ENCODE peak calls at places on chromosomes 12 and 14, in four cellular contexts. One of them, this sample, is unnamed.

GRCh38 chr12:12800406-12801180 is 12.6 kb upstream of the DDX47 start:
- DNase-seq in DMS 273 treated with DMSO at 0.1 percent for 48 hours: no peak
- DNase-seq in tibial artery: no peak
- DNase-seq in GM19239: no peak
- DNase-seq in this sample: no peak

GRCh38 chr12:39587247-39587646 is 32.4 kb downstream of the ABCD2 start:
- DNase-seq in tibial artery: no peak
- DNase-seq in DMS 273 treated with DMSO at 0.1 percent for 48 hours: no peak
- DNase-seq in GM19239: no peak
- DNase-seq in this sample: no peak

GRCh38 chr12:16520328-16520727 is 85.6 kb downstream of the LMO3 start:
- DNase-seq in GM19239: no peak
- DNase-seq in tibial artery: no peak
- DNase-seq in DMS 273 treated with DMSO at 0.1 percent for 48 hours: no peak
- DNase-seq in this sample: no peak

GRCh38 chr14:76953196-76953945 is 75.1 kb downstream of the IRF2BPL start:
- DNase-seq in GM19239: peak; percentile 43
- DNase-seq in DMS 273 treated with DMSO at 0.1 percent for 48 hours: no peak
- DNase-seq in tibial artery: peak; percentile 89
- DNase-seq in this sample: peak; percentile 74

GRCh38 chr14:53278602-53279506 is 125.7 kb upstream of the DDHD1 start:
- DNase-seq in DMS 273 treated with DMSO at 0.1 percent for 48 hours: no peak
- DNase-seq in GM19239: no peak
- DNase-seq in tibial artery: no peak
- DNase-seq in this sample: no peak

GRCh38 chr14:61839452-61839851 is 77.2 kb downstream of the SNAPC1 start:
- DNase-seq in tibial artery: no peak
- DNase-seq in GM19239: no peak
- DNase-seq in DMS 273 treated with DMSO at 0.1 percent for 48 hours: no peak
- DNase-seq in this sample: no peak

GRCh38 chr12:102462803-102463499 is 17.4 kb downstream of the IGF1 start:
- DNase-seq in GM19239: no peak
- DNase-seq in DMS 273 treated with DMSO at 0.1 percent for 48 hours: no peak
- DNase-seq in tibial artery: no peak
- DNase-seq in this sample: no peak

GRCh38 chr14:88063807-88064206 is 58.9 kb downstream of the GPR65 start:
- DNase-seq in GM19239: no peak
- DNase-seq in DMS 273 treated with DMSO at 0.1 percent for 48 hours: no peak
- DNase-seq in tibial artery: no peak
- DNase-seq in this sample: no peak

GRCh38 chr12:6069452-6070093 is 54.9 kb downstream of the VWF start:
- DNase-seq in DMS 273 treated with DMSO at 0.1 percent for 48 hours: no peak
- DNase-seq in tibial artery: no peak
- DNase-seq in GM19239: no peak
- DNase-seq in this sample: no peak

GRCh38 chr12:12924169-12924568 is 27.8 kb downstream of the GPRC5D start:
- DNase-seq in GM19239: no peak
- DNase-seq in DMS 273 treated with DMSO at 0.1 percent for 48 hours: no peak
- DNase-seq in tibial artery: no peak
- DNase-seq in this sample: no peak

GRCh38 chr12:15240898-15241297 is 19.7 kb upstream of the RERG start:
- DNase-seq in DMS 273 treated with DMSO at 0.1 percent for 48 hours: no peak
- DNase-seq in tibial artery: no peak
- DNase-seq in GM19239: no peak
- DNase-seq in this sample: no peak

GRCh38 chr14:93042968-93043940 is 72.5 kb downstream of the ITPK1 start:
- DNase-seq in DMS 273 treated with DMSO at 0.1 percent for 48 hours: no peak
- DNase-seq in GM19239: no peak
- DNase-seq in tibial artery: peak; percentile 80
- DNase-seq in this sample: peak; percentile 84

GRCh38 chr14:94598816-94599655 is 13.2 kb upstream of the SERPINA3 start:
- DNase-seq in tibial artery: peak; percentile 83
- DNase-seq in GM19239: no peak
- DNase-seq in DMS 273 treated with DMSO at 0.1 percent for 48 hours: no peak
- DNase-seq in this sample: peak; percentile 70

GRCh38 chr14:68292467-68293334 is 473.1 kb downstream of the RAD51B start:
- DNase-seq in GM19239: no peak
- DNase-seq in DMS 273 treated with DMSO at 0.1 percent for 48 hours: no peak
- DNase-seq in tibial artery: no peak
- DNase-seq in this sample: no peak

GRCh38 chr12:25151476-25151875 is 43.5 kb downstream of the DNAI7 start:
- DNase-seq in GM19239: no peak
- DNase-seq in DMS 273 treated with DMSO at 0.1 percent for 48 hours: no peak
- DNase-seq in tibial artery: peak; percentile 81
- DNase-seq in this sample: peak; percentile 45

GRCh38 chr12:84305144-84305543 is 607.5 kb downstream of the SLC6A15 start:
- DNase-seq in DMS 273 treated with DMSO at 0.1 percent for 48 hours: no peak
- DNase-seq in GM19239: no peak
- DNase-seq in tibial artery: no peak
- DNase-seq in this sample: no peak

GRCh38 chr14:76497550-76498484 is 121.9 kb downstream of the ESRRB start:
- DNase-seq in DMS 273 treated with DMSO at 0.1 percent for 48 hours: no peak
- DNase-seq in GM19239: no peak
- DNase-seq in tibial artery: no peak
- DNase-seq in this sample: no peak

GRCh38 chr14:92676448-92677086 is 71.9 kb downstream of the LGMN start:
- DNase-seq in tibial artery: no peak
- DNase-seq in DMS 273 treated with DMSO at 0.1 percent for 48 hours: no peak
- DNase-seq in GM19239: no peak
- DNase-seq in this sample: no peak

GRCh38 chr14:79278798-79279644 is 932.3 kb downstream of the DIO2 start:
- DNase-seq in tibial artery: peak; percentile 87
- DNase-seq in GM19239: no peak
- DNase-seq in DMS 273 treated with DMSO at 0.1 percent for 48 hours: peak; percentile 90
- DNase-seq in this sample: peak; percentile 67

GRCh38 chr14:70188292-70188607 is 501 bp downstream of the SLC8A3 start:
- DNase-seq in DMS 273 treated with DMSO at 0.1 percent for 48 hours: no peak
- DNase-seq in GM19239: no peak
- DNase-seq in tibial artery: no peak
- DNase-seq in this sample: no peak

GRCh38 chr14:88129306-88130056 is 124.5 kb downstream of the GPR65 start:
- DNase-seq in DMS 273 treated with DMSO at 0.1 percent for 48 hours: no peak
- DNase-seq in GM19239: no peak
- DNase-seq in tibial artery: no peak
- DNase-seq in this sample: no peak

GRCh38 chr14:37230551-37231194 is 32.9 kb downstream of the MIPOL1 start:
- DNase-seq in GM19239: peak; percentile 13
- DNase-seq in tibial artery: no peak
- DNase-seq in DMS 273 treated with DMSO at 0.1 percent for 48 hours: peak; percentile 7
- DNase-seq in this sample: no peak

GRCh38 chr14:53146739-53147138 is 6.4 kb downstream of the DDHD1 start:
- DNase-seq in tibial artery: no peak
- DNase-seq in GM19239: no peak
- DNase-seq in DMS 273 treated with DMSO at 0.1 percent for 48 hours: no peak
- DNase-seq in this sample: no peak

GRCh38 chr14:29521526-29522137 is 406.0 kb downstream of the PRKD1 start:
- DNase-seq in GM19239: no peak
- DNase-seq in DMS 273 treated with DMSO at 0.1 percent for 48 hours: no peak
- DNase-seq in tibial artery: no peak
- DNase-seq in this sample: no peak

GRCh38 chr14:22071001-22071400 is 397.4 kb upstream of the OR4E1 start:
- DNase-seq in tibial artery: no peak
- DNase-seq in GM19239: no peak
- DNase-seq in DMS 273 treated with DMSO at 0.1 percent for 48 hours: no peak
- DNase-seq in this sample: no peak

GRCh38 chr12:30795660-30796507 is 41.1 kb upstream of the CAPRIN2 start:
- DNase-seq in GM19239: peak; percentile 48
- DNase-seq in tibial artery: peak; percentile 78
- DNase-seq in DMS 273 treated with DMSO at 0.1 percent for 48 hours: no peak
- DNase-seq in this sample: peak; percentile 71

GRCh38 chr14:103329421-103330347 is 4.4 kb upstream of the EIF5 start:
- DNase-seq in DMS 273 treated with DMSO at 0.1 percent for 48 hours: no peak
- DNase-seq in tibial artery: no peak
- DNase-seq in GM19239: no peak
- DNase-seq in this sample: no peak

GRCh38 chr12:54949041-54949721 is 35.4 kb downstream of the TESPA1 start:
- DNase-seq in DMS 273 treated with DMSO at 0.1 percent for 48 hours: no peak
- DNase-seq in GM19239: no peak
- DNase-seq in tibial artery: no peak
- DNase-seq in this sample: no peak

GRCh38 chr12:107079172-107080011 is 14.0 kb downstream of the CRY1 start:
- DNase-seq in GM19239: no peak
- DNase-seq in DMS 273 treated with DMSO at 0.1 percent for 48 hours: no peak
- DNase-seq in tibial artery: no peak
- DNase-seq in this sample: no peak

GRCh38 chr14:72779679-72780078 is 114.2 kb downstream of the DPF3 start:
- DNase-seq in tibial artery: no peak
- DNase-seq in DMS 273 treated with DMSO at 0.1 percent for 48 hours: no peak
- DNase-seq in GM19239: no peak
- DNase-seq in this sample: no peak

GRCh38 chr14:76123426-76124095 is 28.2 kb upstream of the GPATCH2L start:
- DNase-seq in DMS 273 treated with DMSO at 0.1 percent for 48 hours: no peak
- DNase-seq in GM19239: no peak
- DNase-seq in tibial artery: no peak
- DNase-seq in this sample: no peak

GRCh38 chr12:101759396-101760047 is 20.3 kb upstream of the SYCP3 start:
- DNase-seq in tibial artery: no peak
- DNase-seq in GM19239: no peak
- DNase-seq in DMS 273 treated with DMSO at 0.1 percent for 48 hours: no peak
- DNase-seq in this sample: no peak

GRCh38 chr14:104545151-104545931 is 34.2 kb upstream of the C14orf180 start:
- DNase-seq in tibial artery: no peak
- DNase-seq in GM19239: no peak
- DNase-seq in DMS 273 treated with DMSO at 0.1 percent for 48 hours: peak; percentile 66
- DNase-seq in this sample: peak; percentile 26

GRCh38 chr14:68362841-68363240 is 430.0 kb downstream of the ZFP36L1 start:
- DNase-seq in GM19239: no peak
- DNase-seq in DMS 273 treated with DMSO at 0.1 percent for 48 hours: no peak
- DNase-seq in tibial artery: no peak
- DNase-seq in this sample: no peak

GRCh38 chr14:67395876-67396189 is 16.1 kb downstream of the PLEK2 start:
- DNase-seq in GM19239: no peak
- DNase-seq in DMS 273 treated with DMSO at 0.1 percent for 48 hours: no peak
- DNase-seq in tibial artery: no peak
- DNase-seq in this sample: no peak

GRCh38 chr12:795305-795704 is 42.9 kb downstream of the WNK1 start:
- DNase-seq in tibial artery: no peak
- DNase-seq in DMS 273 treated with DMSO at 0.1 percent for 48 hours: no peak
- DNase-seq in GM19239: no peak
- DNase-seq in this sample: no peak

GRCh38 chr12:106139422-106140141 is 828 bp upstream of the NUAK1 start:
- DNase-seq in DMS 273 treated with DMSO at 0.1 percent for 48 hours: no peak
- DNase-seq in tibial artery: peak; percentile 91
- DNase-seq in GM19239: no peak
- DNase-seq in this sample: peak; percentile 87

GRCh38 chr12:40970320-40970907 is 217.7 kb upstream of the PDZRN4 start:
- DNase-seq in GM19239: no peak
- DNase-seq in DMS 273 treated with DMSO at 0.1 percent for 48 hours: no peak
- DNase-seq in tibial artery: no peak
- DNase-seq in this sample: no peak